ENCODE peak calls at places on chromosomes 16 and 17, in four cellular contexts. Z is stomach, W is gastrocnemius medialis, E is kidney. J is an unnamed sample.

GRCh38 chr17:76935331-76935730 is 67.1 kb downstream of the MGAT5B start:
- DNase-seq in Z (no peak), W (no peak), E (no peak), J (no peak)

GRCh38 chr16:28180660-28181556 is 30.9 kb downstream of the XPO6 start:
- DNase-seq in Z (no peak), W (no peak), E (no peak), J (no peak)

GRCh38 chr16:82010649-82011048 is 621 bp downstream of the SDR42E1 start:
- DNase-seq in Z (no peak), W (no peak), E (no peak), J (no peak)

GRCh38 chr17:15660077-15660476 is 24.0 kb downstream of the TRIM16 start:
- DNase-seq in Z (no peak), W (no peak), E (no peak), J (no peak)

GRCh38 chr17:66240630-66241029 is 11.4 kb upstream of the APOH start:
- DNase-seq in Z (no peak), W (no peak), E (no peak), J (no peak)

GRCh38 chr16:50371936-50372595 is 3.3 kb upstream of the BRD7 start:
- DNase-seq in Z (no peak), W (no peak), E (no peak), J (no peak)

GRCh38 chr16:54242199-54242598 is 44.4 kb downstream of the IRX3 start:
- DNase-seq in Z (no peak), W (no peak), E (no peak), J (no peak)

GRCh38 chr17:27413792-27414191 is 42.5 kb upstream of the KSR1 start:
- DNase-seq in Z (no peak), W (no peak), E (no peak), J (no peak)

GRCh38 chr17:41917192-41917591 is 1.6 kb downstream of the ACLY start:
- DNase-seq in Z (no peak), W (no peak), E (no peak), J (peak)

GRCh38 chr16:50683689-50684374 is 2.7 kb upstream of the SNX20 start:
- DNase-seq in Z (peak), W (no peak), E (no peak), J (no peak)

GRCh38 chr17:30005709-30006320 is 64.4 kb downstream of the EFCAB5 start:
- DNase-seq in Z (no peak), W (no peak), E (no peak), J (no peak)

GRCh38 chr17:82127704-82128103 is 29.7 kb upstream of the FASN start:
- DNase-seq in Z (no peak), W (no peak), E (no peak), J (no peak)

GRCh38 chr16:70738083-70738977 is 52.5 kb upstream of the MTSS2 start:
- DNase-seq in Z (peak), W (peak), E (no peak), J (peak)

GRCh38 chr17:40646791-40647548 is 648 bp downstream of the SMARCE1 start:
- DNase-seq in Z (no peak), W (no peak), E (no peak), J (no peak)

GRCh38 chr16:64983983-64984382 is 137.9 kb downstream of the CDH11 start:
- DNase-seq in Z (no peak), W (no peak), E (no peak), J (peak)

GRCh38 chr17:915416-916201 is 64.0 kb downstream of the NXN start:
- DNase-seq in Z (no peak), W (no peak), E (no peak), J (no peak)

GRCh38 chr16:79348521-79349306 is 251.8 kb downstream of the MAF start:
- DNase-seq in Z (no peak), W (no peak), E (no peak), J (no peak)

GRCh38 chr17:42120161-42121065 is 754 bp downstream of the KAT2A start:
- DNase-seq in Z (no peak), W (no peak), E (no peak), J (no peak)

GRCh38 chr16:30485818-30486436 is 13.4 kb downstream of the ITGAL start:
- DNase-seq in Z (no peak), W (no peak), E (no peak), J (no peak)

GRCh38 chr17:16328997-16329396 is 24.3 kb downstream of the CENPV start:
- DNase-seq in Z (no peak), W (no peak), E (no peak), J (no peak)

GRCh38 chr17:77516902-77517301 is 376.1 kb downstream of the SEC14L1 start:
- DNase-seq in Z (peak), W (no peak), E (no peak), J (no peak)

GRCh38 chr16:17412221-17412620 is 58.5 kb downstream of the XYLT1 start:
- DNase-seq in Z (no peak), W (no peak), E (no peak), J (peak)

GRCh38 chr17:4877089-4877488 is 22.2 kb upstream of the C17orf107 start:
- DNase-seq in Z (no peak), W (no peak), E (no peak), J (no peak)

GRCh38 chr16:85028638-85029412 is 1.2 kb downstream of the KIAA0513 start:
- DNase-seq in Z (peak), W (peak), E (peak), J (peak)

GRCh38 chr17:44557653-44558285 is 485 bp downstream of the FZD2 start:
- DNase-seq in Z (peak), W (no peak), E (peak), J (peak)

GRCh38 chr16:4317471-4318170 is 1.8 kb downstream of the GLIS2 start:
- DNase-seq in Z (no peak), W (no peak), E (peak), J (no peak)

GRCh38 chr17:74599531-74599939 is 7.5 kb upstream of the CD300LD start:
- DNase-seq in Z (no peak), W (no peak), E (no peak), J (no peak)

GRCh38 chr17:30970757-30971567 is at the start of gene RNF135:
- DNase-seq in Z (peak), W (peak), E (peak), J (peak)

GRCh38 chr16:46970089-46970488 is 3.4 kb downstream of the DNAJA2 start:
- DNase-seq in Z (peak), W (no peak), E (no peak), J (peak)

GRCh38 chr16:13291934-13292333 is 390.5 kb downstream of the SHISA9 start:
- DNase-seq in Z (no peak), W (no peak), E (no peak), J (no peak)

GRCh38 chr17:66730497-66730923 is 104.4 kb upstream of the CACNG5 start:
- DNase-seq in Z (no peak), W (no peak), E (no peak), J (no peak)

GRCh38 chr16:76900285-76901263 is 290.4 kb upstream of the MON1B start:
- DNase-seq in Z (no peak), W (no peak), E (no peak), J (peak)

GRCh38 chr16:67148656-67149275 is 2.0 kb downstream of the B3GNT9 start:
- DNase-seq in Z (no peak), W (no peak), E (peak), J (no peak)

GRCh38 chr16:67150833-67151396 is at the start of gene B3GNT9:
- DNase-seq in Z (peak), W (no peak), E (peak), J (peak)

GRCh38 chr16:67150058-67150832 is 553 bp downstream of the B3GNT9 start:
- DNase-seq in Z (no peak), W (no peak), E (peak), J (no peak)

GRCh38 chr16:67149276-67150057 is 1.3 kb downstream of the B3GNT9 start:
- DNase-seq in Z (no peak), W (no peak), E (peak), J (no peak)

DNA sequence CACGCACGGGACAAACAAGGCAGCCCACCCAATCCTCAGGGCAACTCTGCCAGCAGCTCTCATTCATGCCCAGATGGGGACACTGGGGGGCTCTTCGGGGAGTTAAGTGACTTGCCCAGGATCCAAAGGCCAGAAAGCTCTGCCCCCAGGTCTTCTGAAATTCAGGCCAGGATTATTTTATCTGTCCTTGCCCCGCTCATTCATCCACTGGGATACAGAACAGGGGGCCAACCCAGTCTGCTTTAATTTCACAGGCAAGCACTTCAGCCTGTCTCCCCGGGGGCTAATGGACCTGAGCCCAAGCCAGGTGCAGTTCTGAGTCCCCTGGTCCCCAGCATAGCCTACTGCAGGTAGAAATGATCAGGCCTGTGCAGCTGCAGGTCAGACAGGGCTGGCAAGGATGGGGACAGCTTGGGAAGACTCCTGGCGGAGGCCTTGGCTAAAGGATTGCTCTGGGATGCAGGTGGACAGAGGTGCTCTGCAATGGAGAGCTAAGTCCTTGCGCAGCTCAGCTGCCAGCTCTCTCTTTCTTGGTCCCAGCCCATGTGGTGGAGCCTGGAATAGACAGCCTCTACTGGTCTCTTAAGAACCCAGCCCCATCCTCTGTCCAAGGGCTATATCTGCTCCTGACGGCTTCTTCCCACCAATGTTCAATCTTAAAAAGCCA is 766 bp upstream of the B3GNT9 start:
- DNase-seq in Z (no peak), W (no peak), E (peak), J (no peak)
- H3K27ac ChIP-seq in Z (peak), W (peak), E (peak), J (peak)

GRCh38 chr17:56756536-56756935 is 77.2 kb downstream of the C17orf67 start:
- DNase-seq in Z (no peak), W (no peak), E (no peak), J (no peak)
- H3K27ac ChIP-seq in Z (no peak), W (no peak), E (no peak), J (no peak)

DNA sequence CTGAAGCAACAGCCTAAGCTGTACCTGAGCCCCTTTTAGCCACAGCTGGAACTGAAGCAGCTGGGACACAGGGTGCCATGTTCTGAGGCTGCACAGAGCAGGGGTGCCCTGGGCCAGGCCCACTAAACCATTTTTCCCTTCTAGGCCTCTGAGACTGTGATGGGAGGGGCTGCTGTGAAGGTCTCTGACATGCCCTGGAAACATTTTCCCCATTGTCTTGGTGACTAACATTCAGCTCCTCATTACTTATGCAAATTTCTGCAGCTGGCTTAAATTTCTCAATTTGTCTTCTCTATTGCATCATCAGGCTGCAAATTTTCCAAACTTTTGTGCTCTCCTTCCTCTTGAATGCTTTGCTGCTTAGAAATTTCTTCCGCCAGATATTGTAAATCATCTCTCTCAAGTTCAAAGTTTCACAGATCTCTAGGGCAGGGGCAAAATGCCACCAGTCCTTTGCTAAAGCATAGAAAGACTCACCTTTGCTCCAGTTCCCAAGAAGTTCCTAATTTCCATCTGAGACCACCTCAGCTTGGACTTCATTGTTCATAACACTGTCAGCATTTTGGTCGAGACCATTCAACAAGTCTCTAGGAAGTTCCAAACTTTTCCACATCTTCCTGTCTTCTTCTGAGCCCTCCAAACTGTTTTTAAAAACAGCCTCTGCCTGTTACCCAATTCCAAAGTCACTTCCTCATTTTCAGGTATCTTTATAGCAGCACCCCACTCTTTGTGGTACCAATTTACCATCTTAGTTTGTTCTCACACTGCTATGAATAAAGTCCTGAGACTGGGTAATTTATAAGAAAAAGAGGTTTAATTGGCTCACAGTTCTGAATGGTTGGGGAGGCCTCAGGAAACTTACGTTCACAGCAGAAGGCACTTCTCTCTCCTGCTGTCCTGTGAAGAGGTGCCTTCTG is 49.8 kb downstream of the TMEM100 start:
- DNase-seq in Z (no peak), W (no peak), E (peak), J (no peak)
- H3K27ac ChIP-seq in Z (peak), W (no peak), E (no peak), J (peak)

DNA sequence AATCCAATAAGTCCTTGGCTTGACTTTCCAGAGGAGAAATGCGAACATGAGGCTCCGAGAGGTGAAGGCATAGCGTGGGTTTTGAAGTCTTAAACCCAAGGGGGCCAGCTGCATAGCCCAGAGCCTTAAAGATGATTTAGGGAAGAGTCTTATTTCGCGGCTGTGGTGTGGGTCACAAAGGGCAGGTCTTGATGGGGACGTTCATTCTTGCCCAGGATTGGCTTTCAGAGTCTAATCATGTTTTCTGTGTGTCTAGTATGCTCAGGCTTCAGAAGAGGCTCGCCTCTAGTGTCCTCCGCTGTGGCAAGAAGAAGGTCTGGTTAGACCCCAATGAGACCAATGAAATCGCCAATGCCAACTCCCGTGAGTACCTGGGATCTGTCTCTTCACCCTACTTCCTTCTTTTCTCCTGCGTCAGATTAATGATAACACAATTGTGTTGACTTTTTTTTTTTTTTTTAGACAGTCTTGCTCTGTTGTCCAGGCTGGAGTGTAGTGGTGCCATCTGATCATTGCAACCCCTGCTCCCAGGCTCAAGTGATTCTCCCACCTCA is 951 bp downstream of the RPL19 start:
- DNase-seq in Z (no peak), W (no peak), E (no peak), J (no peak)
- H3K27ac ChIP-seq in Z (peak), W (peak), E (peak), J (peak)

J was measured in body of pancreas.